ENCODE peak calls at places on chromosomes 1 and 21, in six cellular contexts. One of them, this sample, is unnamed.

GRCh38 chr1:217911908-217912307 is 280.8 kb downstream of the SPATA17 start:
- DNase-seq in fibroblast of the aortic adventitia: no peak
- DNase-seq in CD8-positive, alpha-beta T cell: no peak
- DNase-seq in fibroblast of mammary gland: no peak
- DNase-seq in fibroblast of villous mesenchyme: no peak
- DNase-seq in lower lobe of right lung: no peak
- DNase-seq in this sample: no peak

GRCh38 chr1:8740034-8740449 is 77.4 kb downstream of the RERE start:
- DNase-seq in fibroblast of the aortic adventitia: peak
- DNase-seq in CD8-positive, alpha-beta T cell: no peak
- DNase-seq in fibroblast of mammary gland: peak
- DNase-seq in fibroblast of villous mesenchyme: peak
- DNase-seq in lower lobe of right lung: no peak
- DNase-seq in this sample: peak

GRCh38 chr1:91803847-91804545 is 82.0 kb downstream of the TGFBR3 start:
- DNase-seq in fibroblast of the aortic adventitia: no peak
- DNase-seq in CD8-positive, alpha-beta T cell: peak
- DNase-seq in fibroblast of mammary gland: peak
- DNase-seq in fibroblast of villous mesenchyme: no peak
- DNase-seq in lower lobe of right lung: no peak
- DNase-seq in this sample: no peak

GRCh38 chr1:9907441-9907840 is 2.6 kb downstream of the CTNNBIP1 start:
- DNase-seq in fibroblast of the aortic adventitia: no peak
- DNase-seq in CD8-positive, alpha-beta T cell: no peak
- DNase-seq in fibroblast of mammary gland: no peak
- DNase-seq in fibroblast of villous mesenchyme: no peak
- DNase-seq in lower lobe of right lung: no peak
- DNase-seq in this sample: no peak

GRCh38 chr1:61741682-61742619 is at the start of gene PATJ:
- DNase-seq in fibroblast of the aortic adventitia: peak
- DNase-seq in CD8-positive, alpha-beta T cell: peak
- DNase-seq in fibroblast of mammary gland: no peak
- DNase-seq in fibroblast of villous mesenchyme: peak
- DNase-seq in lower lobe of right lung: peak
- DNase-seq in this sample: peak

GRCh38 chr1:110200666-110201065 is 9.4 kb upstream of the KCNC4 start:
- DNase-seq in fibroblast of the aortic adventitia: peak
- DNase-seq in CD8-positive, alpha-beta T cell: no peak
- DNase-seq in fibroblast of mammary gland: peak
- DNase-seq in fibroblast of villous mesenchyme: no peak
- DNase-seq in lower lobe of right lung: no peak
- DNase-seq in this sample: no peak

GRCh38 chr1:2233997-2234761 is 6.1 kb downstream of the SKI start:
- DNase-seq in fibroblast of the aortic adventitia: peak
- DNase-seq in CD8-positive, alpha-beta T cell: peak
- DNase-seq in fibroblast of mammary gland: peak
- DNase-seq in fibroblast of villous mesenchyme: peak
- DNase-seq in lower lobe of right lung: peak
- DNase-seq in this sample: peak

GRCh38 chr1:6071219-6071618 is 25.5 kb downstream of the KCNAB2 start:
- DNase-seq in fibroblast of the aortic adventitia: no peak
- DNase-seq in CD8-positive, alpha-beta T cell: no peak
- DNase-seq in fibroblast of mammary gland: no peak
- DNase-seq in fibroblast of villous mesenchyme: no peak
- DNase-seq in lower lobe of right lung: no peak
- DNase-seq in this sample: no peak

GRCh38 chr1:172980456-172980855 is 70.3 kb downstream of the TNFSF18 start:
- DNase-seq in fibroblast of the aortic adventitia: no peak
- DNase-seq in CD8-positive, alpha-beta T cell: no peak
- DNase-seq in fibroblast of mammary gland: peak
- DNase-seq in fibroblast of villous mesenchyme: peak
- DNase-seq in lower lobe of right lung: no peak
- DNase-seq in this sample: peak

GRCh38 chr1:67614511-67614934 is 70.5 kb upstream of the GADD45A start:
- DNase-seq in fibroblast of the aortic adventitia: no peak
- DNase-seq in CD8-positive, alpha-beta T cell: no peak
- DNase-seq in fibroblast of mammary gland: peak
- DNase-seq in fibroblast of villous mesenchyme: peak
- DNase-seq in lower lobe of right lung: no peak
- DNase-seq in this sample: peak

GRCh38 chr21:37341254-37341960 is 25.2 kb upstream of the DYRK1A start:
- DNase-seq in fibroblast of the aortic adventitia: peak
- DNase-seq in CD8-positive, alpha-beta T cell: no peak
- DNase-seq in fibroblast of mammary gland: peak
- DNase-seq in fibroblast of villous mesenchyme: peak
- DNase-seq in lower lobe of right lung: no peak
- DNase-seq in this sample: peak

GRCh38 chr1:74830736-74831135 is 97.8 kb downstream of the TYW3 start:
- DNase-seq in fibroblast of the aortic adventitia: no peak
- DNase-seq in CD8-positive, alpha-beta T cell: no peak
- DNase-seq in fibroblast of mammary gland: no peak
- DNase-seq in fibroblast of villous mesenchyme: no peak
- DNase-seq in lower lobe of right lung: no peak
- DNase-seq in this sample: no peak

GRCh38 chr1:214604543-214604942 is 1.5 kb downstream of the CENPF start:
- DNase-seq in fibroblast of the aortic adventitia: no peak
- DNase-seq in CD8-positive, alpha-beta T cell: no peak
- DNase-seq in fibroblast of mammary gland: peak
- DNase-seq in fibroblast of villous mesenchyme: no peak
- DNase-seq in lower lobe of right lung: no peak
- DNase-seq in this sample: peak

GRCh38 chr1:11731719-11732283 is 4.1 kb upstream of the AGTRAP start:
- DNase-seq in fibroblast of the aortic adventitia: peak
- DNase-seq in CD8-positive, alpha-beta T cell: peak
- DNase-seq in fibroblast of mammary gland: peak
- DNase-seq in fibroblast of villous mesenchyme: peak
- DNase-seq in lower lobe of right lung: peak
- DNase-seq in this sample: peak

GRCh38 chr1:59123081-59123675 is 173.7 kb upstream of the FGGY start:
- DNase-seq in fibroblast of the aortic adventitia: peak
- DNase-seq in CD8-positive, alpha-beta T cell: no peak
- DNase-seq in fibroblast of mammary gland: no peak
- DNase-seq in fibroblast of villous mesenchyme: no peak
- DNase-seq in lower lobe of right lung: no peak
- DNase-seq in this sample: no peak

GRCh38 chr1:83998599-83999315 is at the start of gene TTLL7:
- DNase-seq in fibroblast of the aortic adventitia: no peak
- DNase-seq in CD8-positive, alpha-beta T cell: peak
- DNase-seq in fibroblast of mammary gland: peak
- DNase-seq in fibroblast of villous mesenchyme: peak
- DNase-seq in lower lobe of right lung: peak
- DNase-seq in this sample: peak

GRCh38 chr1:12052997-12053686 is 10.0 kb upstream of the TNFRSF8 start:
- DNase-seq in fibroblast of the aortic adventitia: peak
- DNase-seq in CD8-positive, alpha-beta T cell: no peak
- DNase-seq in fibroblast of mammary gland: no peak
- DNase-seq in fibroblast of villous mesenchyme: no peak
- DNase-seq in lower lobe of right lung: no peak
- DNase-seq in this sample: no peak

GRCh38 chr1:28887418-28887834 is 26.9 kb upstream of the EPB41 start:
- DNase-seq in fibroblast of the aortic adventitia: no peak
- DNase-seq in CD8-positive, alpha-beta T cell: peak
- DNase-seq in fibroblast of mammary gland: no peak
- DNase-seq in fibroblast of villous mesenchyme: peak
- DNase-seq in lower lobe of right lung: peak
- DNase-seq in this sample: no peak

GRCh38 chr1:238764779-238765178 is 621.6 kb upstream of the CHRM3 start:
- DNase-seq in fibroblast of the aortic adventitia: no peak
- DNase-seq in CD8-positive, alpha-beta T cell: no peak
- DNase-seq in fibroblast of mammary gland: no peak
- DNase-seq in fibroblast of villous mesenchyme: no peak
- DNase-seq in lower lobe of right lung: no peak
- DNase-seq in this sample: no peak

GRCh38 chr1:247228133-247228532 is 27.7 kb upstream of the VN1R5 start:
- DNase-seq in fibroblast of the aortic adventitia: peak
- DNase-seq in CD8-positive, alpha-beta T cell: no peak
- DNase-seq in fibroblast of mammary gland: peak
- DNase-seq in fibroblast of villous mesenchyme: peak
- DNase-seq in lower lobe of right lung: no peak
- DNase-seq in this sample: no peak

GRCh38 chr1:16981269-16981849 is 939 bp upstream of the MFAP2 start:
- DNase-seq in fibroblast of the aortic adventitia: peak
- DNase-seq in CD8-positive, alpha-beta T cell: no peak
- DNase-seq in fibroblast of mammary gland: peak
- DNase-seq in fibroblast of villous mesenchyme: peak
- DNase-seq in lower lobe of right lung: no peak
- DNase-seq in this sample: peak

GRCh38 chr1:118949317-118949716 is 38.8 kb downstream of the TBX15 start:
- DNase-seq in fibroblast of the aortic adventitia: peak
- DNase-seq in CD8-positive, alpha-beta T cell: no peak
- DNase-seq in fibroblast of mammary gland: peak
- DNase-seq in fibroblast of villous mesenchyme: no peak
- DNase-seq in lower lobe of right lung: no peak
- DNase-seq in this sample: peak

GRCh38 chr1:115329965-115330364 is 8.1 kb downstream of the NGF start:
- DNase-seq in fibroblast of the aortic adventitia: peak
- DNase-seq in CD8-positive, alpha-beta T cell: no peak
- DNase-seq in fibroblast of mammary gland: peak
- DNase-seq in fibroblast of villous mesenchyme: no peak
- DNase-seq in lower lobe of right lung: no peak
- DNase-seq in this sample: peak

GRCh38 chr1:35807614-35808375 is at the start of gene AGO4:
- DNase-seq in fibroblast of the aortic adventitia: peak
- DNase-seq in CD8-positive, alpha-beta T cell: peak
- DNase-seq in fibroblast of mammary gland: peak
- DNase-seq in fibroblast of villous mesenchyme: peak
- DNase-seq in lower lobe of right lung: peak
- DNase-seq in this sample: peak

GRCh38 chr1:18413906-18414305 is 66.8 kb upstream of the KLHDC7A start:
- DNase-seq in fibroblast of the aortic adventitia: no peak
- DNase-seq in CD8-positive, alpha-beta T cell: no peak
- DNase-seq in fibroblast of mammary gland: no peak
- DNase-seq in fibroblast of villous mesenchyme: no peak
- DNase-seq in lower lobe of right lung: no peak
- DNase-seq in this sample: no peak

DNA sequence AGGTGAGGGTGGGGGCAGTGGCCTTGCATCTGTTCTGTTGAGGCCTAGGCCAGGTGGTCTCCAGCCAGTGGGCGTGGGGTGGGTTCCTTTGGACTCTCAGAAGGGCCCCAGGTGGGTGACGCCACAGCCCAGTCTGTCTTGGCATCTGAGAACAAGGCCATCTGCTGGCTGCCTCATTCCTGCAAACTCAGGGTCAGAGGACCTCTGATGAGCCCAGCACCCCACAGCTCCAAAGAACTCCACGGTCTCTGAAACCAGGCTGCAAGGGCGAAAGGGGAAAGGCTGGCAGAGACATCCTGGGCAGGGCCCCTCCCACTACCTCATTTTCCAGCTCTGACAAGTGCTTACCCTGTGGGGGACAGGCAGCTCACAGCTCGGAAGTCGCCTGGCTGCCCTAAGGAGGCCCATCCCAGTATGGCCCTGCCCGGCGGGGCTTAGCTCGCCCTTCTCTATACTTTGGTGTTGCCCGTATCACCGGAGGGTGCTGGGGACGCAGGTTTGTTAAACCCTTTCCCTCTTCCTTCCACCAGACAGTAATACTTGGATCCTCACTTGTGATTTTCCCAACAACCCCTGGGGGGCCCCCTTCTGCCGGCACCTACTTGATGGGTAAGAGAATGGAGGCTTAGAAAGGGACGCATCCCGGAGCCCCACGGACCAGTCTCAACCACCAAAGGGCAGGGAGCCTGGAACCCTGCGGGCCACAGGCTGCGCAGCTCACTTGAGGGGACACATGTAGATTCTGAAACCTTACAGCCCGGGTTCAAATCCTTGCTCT is 10.9 kb upstream of the EDN2 start:
- DNase-seq in fibroblast of the aortic adventitia: no peak
- DNase-seq in CD8-positive, alpha-beta T cell: no peak
- DNase-seq in fibroblast of mammary gland: no peak
- DNase-seq in fibroblast of villous mesenchyme: peak
- DNase-seq in lower lobe of right lung: peak
- DNase-seq in this sample: no peak
- H3K4me3 ChIP-seq in fibroblast of the aortic adventitia: no peak
- H3K4me3 ChIP-seq in CD8-positive, alpha-beta T cell: no peak
- H3K4me3 ChIP-seq in fibroblast of mammary gland: no peak
- H3K4me3 ChIP-seq in fibroblast of villous mesenchyme: no peak
- H3K4me3 ChIP-seq in lower lobe of right lung: peak
- H3K4me3 ChIP-seq in this sample: peak

GRCh38 chr1:111958911-111959310 is 30.6 kb downstream of the KCND3 start:
- DNase-seq in fibroblast of the aortic adventitia: no peak
- DNase-seq in CD8-positive, alpha-beta T cell: no peak
- DNase-seq in fibroblast of mammary gland: no peak
- DNase-seq in fibroblast of villous mesenchyme: no peak
- DNase-seq in lower lobe of right lung: no peak
- DNase-seq in this sample: no peak

GRCh38 chr1:111960971-111961370 is 28.5 kb downstream of the KCND3 start:
- DNase-seq in fibroblast of the aortic adventitia: no peak
- DNase-seq in CD8-positive, alpha-beta T cell: no peak
- DNase-seq in fibroblast of mammary gland: no peak
- DNase-seq in fibroblast of villous mesenchyme: no peak
- DNase-seq in lower lobe of right lung: no peak
- DNase-seq in this sample: no peak

GRCh38 chr1:111958075-111958474 is 31.4 kb downstream of the KCND3 start:
- DNase-seq in fibroblast of the aortic adventitia: no peak
- DNase-seq in CD8-positive, alpha-beta T cell: no peak
- DNase-seq in fibroblast of mammary gland: no peak
- DNase-seq in fibroblast of villous mesenchyme: no peak
- DNase-seq in lower lobe of right lung: no peak
- DNase-seq in this sample: no peak

GRCh38 chr1:111961773-111962565 is 27.5 kb downstream of the KCND3 start:
- DNase-seq in fibroblast of the aortic adventitia: no peak
- DNase-seq in CD8-positive, alpha-beta T cell: no peak
- DNase-seq in fibroblast of mammary gland: no peak
- DNase-seq in fibroblast of villous mesenchyme: no peak
- DNase-seq in lower lobe of right lung: no peak
- DNase-seq in this sample: no peak

DNA sequence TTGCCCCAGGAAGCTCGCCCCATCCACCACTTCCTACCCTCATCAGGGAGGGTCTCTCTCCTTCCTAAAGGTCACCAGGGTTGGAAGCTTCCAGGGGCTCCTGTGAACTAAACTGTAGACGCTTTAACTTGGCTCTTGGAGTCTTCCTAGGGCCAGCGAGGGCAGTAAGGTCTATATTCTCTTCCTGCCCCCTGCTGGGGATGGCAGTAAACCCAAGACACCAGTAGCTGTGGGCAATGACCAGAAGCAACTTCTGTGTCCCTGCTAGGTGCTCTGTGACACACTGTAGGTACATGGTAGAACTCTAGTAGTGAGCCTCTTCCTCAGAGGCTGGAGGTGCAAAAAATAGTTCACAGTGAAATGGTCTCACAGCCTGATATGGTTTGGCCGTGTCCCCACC is 30.0 kb downstream of the KCND3 start:
- DNase-seq in fibroblast of the aortic adventitia: no peak
- DNase-seq in CD8-positive, alpha-beta T cell: no peak
- DNase-seq in fibroblast of mammary gland: no peak
- DNase-seq in fibroblast of villous mesenchyme: no peak
- DNase-seq in lower lobe of right lung: no peak
- DNase-seq in this sample: no peak
- TF ChIP-seq CTCF in fibroblast of the aortic adventitia: no peak
- TF ChIP-seq CTCF in CD8-positive, alpha-beta T cell: no peak
- TF ChIP-seq CTCF in fibroblast of mammary gland: no peak
- TF ChIP-seq CTCF in fibroblast of villous mesenchyme: no peak
- TF ChIP-seq CTCF in lower lobe of right lung: no peak
- TF ChIP-seq CTCF in this sample: no peak

GRCh38 chr1:32178380-32179192 is 889 bp upstream of the TXLNA start:
- DNase-seq in fibroblast of the aortic adventitia: no peak
- DNase-seq in CD8-positive, alpha-beta T cell: no peak
- DNase-seq in fibroblast of mammary gland: no peak
- DNase-seq in fibroblast of villous mesenchyme: peak
- DNase-seq in lower lobe of right lung: no peak
- DNase-seq in this sample: no peak
- H3K4me3 ChIP-seq in fibroblast of the aortic adventitia: no peak
- H3K4me3 ChIP-seq in CD8-positive, alpha-beta T cell: peak
- H3K4me3 ChIP-seq in fibroblast of mammary gland: peak
- H3K4me3 ChIP-seq in fibroblast of villous mesenchyme: peak
- H3K4me3 ChIP-seq in lower lobe of right lung: peak
- H3K4me3 ChIP-seq in this sample: no peak

GRCh38 chr1:195105281-195105680 is 1503.0 kb downstream of the KCNT2 start:
- DNase-seq in fibroblast of the aortic adventitia: no peak
- DNase-seq in CD8-positive, alpha-beta T cell: no peak
- DNase-seq in fibroblast of mammary gland: no peak
- DNase-seq in fibroblast of villous mesenchyme: no peak
- DNase-seq in lower lobe of right lung: no peak
- DNase-seq in this sample: no peak
- TF ChIP-seq CTCF in fibroblast of the aortic adventitia: no peak
- TF ChIP-seq CTCF in CD8-positive, alpha-beta T cell: no peak
- TF ChIP-seq CTCF in fibroblast of mammary gland: no peak
- TF ChIP-seq CTCF in fibroblast of villous mesenchyme: no peak
- TF ChIP-seq CTCF in lower lobe of right lung: no peak
- TF ChIP-seq CTCF in this sample: no peak

This sample was measured in foreskin fibroblast.